ENCODE peak calls at places on chromosomes 3 and 15, in nine cellular contexts. H is uterus; Z is tibial artery; S is BE2C; T is SK-N-DZ; O is GM20000; Y is HFFc6; M is EL; N is stimulated activated CD8-positive, alpha-beta memory T cell treated with anti-CD3 and anti-CD28 coated beads, Interleukin-4, amount 100 ng/mL, for 4 hours. X is an unnamed sample.

GRCh38 chr15:88249220-88249619 is 7.3 kb downstream of the NTRK3 start:
- DNase-seq in H (peak), Z (peak), S (no peak), T (no peak), O (no peak), Y (no peak), M (no peak), N (no peak), X (no peak)

GRCh38 chr15:85770014-85770721 is 24.6 kb downstream of the KLHL25 start:
- DNase-seq in H (no peak), Z (no peak), S (no peak), T (no peak), O (no peak), Y (peak), M (peak), N (no peak), X (no peak)

GRCh38 chr3:124701687-124702086 is 28.6 kb upstream of the UMPS start:
- DNase-seq in H (no peak), Z (no peak), S (no peak), T (no peak), O (no peak), Y (peak), M (peak), N (no peak), X (no peak)

GRCh38 chr15:26087881-26088280 is 224.8 kb upstream of the ATP10A start:
- DNase-seq in H (no peak), Z (no peak), S (no peak), T (no peak), O (no peak), Y (peak), M (peak), N (no peak), X (no peak)

GRCh38 chr3:65344846-65345245 is 657.0 kb upstream of the ADAMTS9 start:
- DNase-seq in H (no peak), Z (no peak), S (no peak), T (no peak), O (no peak), Y (no peak), M (no peak), N (no peak), X (no peak)

GRCh38 chr3:161031134-161031533 is 74.0 kb downstream of the B3GALNT1 start:
- DNase-seq in H (no peak), Z (no peak), S (no peak), T (no peak), O (no peak), Y (no peak), M (no peak), N (no peak), X (no peak)

GRCh38 chr15:61584410-61584809 is 355.3 kb upstream of the RORA start:
- DNase-seq in H (no peak), Z (no peak), S (no peak), T (no peak), O (no peak), Y (no peak), M (no peak), N (no peak), X (no peak)

GRCh38 chr3:132593950-132594328 is 3.1 kb upstream of the ACKR4 start:
- DNase-seq in H (no peak), Z (no peak), S (no peak), T (no peak), O (no peak), Y (peak), M (peak), N (no peak), X (no peak)

GRCh38 chr3:14352002-14352627 is 50.3 kb upstream of the SLC6A6 start:
- DNase-seq in H (no peak), Z (no peak), S (peak), T (peak), O (no peak), Y (no peak), M (peak), N (no peak), X (no peak)

GRCh38 chr15:40762919-40763800 is 708 bp upstream of the GCHFR start:
- DNase-seq in H (peak), Z (peak), S (peak), T (peak), O (peak), Y (no peak), M (peak), N (no peak), X (no peak)

GRCh38 chr3:188776447-188776846 is 395.3 kb upstream of the TPRG1 start:
- DNase-seq in H (no peak), Z (no peak), S (no peak), T (no peak), O (no peak), Y (peak), M (peak), N (no peak), X (no peak)

GRCh38 chr3:24254649-24255048 is 240.0 kb downstream of the THRB start:
- DNase-seq in H (no peak), Z (no peak), S (no peak), T (no peak), O (no peak), Y (peak), M (peak), N (no peak), X (no peak)

X was measured in SIG-M5.